ENCODE peak calls at places on chromosomes 2 and 18, in seven cellular contexts. V, X, T, P, W, E and R are unnamed samples.

GRCh38 chr18:63192885-63193349 is 126.7 kb downstream of the BCL2 start:
- DNase-seq in T (no peak), W (no peak), V (no peak), X (no peak), P (no peak), E (no peak), R (no peak)

GRCh38 chr2:74457129-74457548 is 1.1 kb upstream of the WBP1 start:
- DNase-seq in E (peak; percentile 53), W (no peak), X (no peak), T (no peak), P (no peak), V (no peak), R (no peak)

GRCh38 chr2:5867045-5867444 is 174.9 kb downstream of the SOX11 start:
- DNase-seq in P (no peak), E (no peak), T (no peak), X (no peak), V (no peak), W (no peak), R (no peak)

GRCh38 chr2:7880561-7880960 is 801.3 kb upstream of the ID2 start:
- DNase-seq in T (no peak), P (no peak), X (no peak), W (no peak), V (no peak), E (no peak), R (no peak)

GRCh38 chr18:56043691-56044090 is 455.7 kb upstream of the TCF4 start:
- DNase-seq in W (no peak), T (no peak), P (no peak), X (no peak), V (no peak), E (no peak), R (no peak)

GRCh38 chr18:3441290-3441689 is 8.7 kb upstream of the TGIF1 start:
- DNase-seq in E (peak; percentile 34), T (peak; percentile 26), W (no peak), P (no peak), X (no peak), V (no peak), R (no peak)

GRCh38 chr2:200810252-200810650 is 1.5 kb upstream of the BZW1 start:
- DNase-seq in E (peak; percentile 81), V (peak; percentile 31), X (no peak), W (peak; percentile 62), P (no peak), T (no peak), R (no peak)

GRCh38 chr18:2083691-2084090 is 487.6 kb downstream of the METTL4 start:
- DNase-seq in P (no peak), E (peak; percentile 8), V (no peak), T (peak; percentile 3), X (no peak), W (no peak), R (no peak)

GRCh38 chr2:39468574-39469331 is 31.7 kb upstream of the MAP4K3 start:
- DNase-seq in V (no peak), T (no peak), W (no peak), P (no peak), E (peak; percentile 45), X (no peak), R (no peak)

GRCh38 chr2:240324312-240325005 is 111.0 kb upstream of the GPC1 start:
- DNase-seq in X (no peak), W (no peak), P (no peak), V (no peak), T (no peak), E (no peak), R (no peak)

GRCh38 chr2:168515502-168515901 is 59.4 kb downstream of the CERS6 start:
- DNase-seq in T (no peak), W (peak; percentile 82), V (no peak), P (no peak), X (no peak), E (peak; percentile 91), R (no peak)

GRCh38 chr2:232523682-232524597 is 2.0 kb upstream of the CHRND start:
- DNase-seq in W (no peak), X (no peak), T (peak; percentile 47), P (no peak), V (no peak), E (peak; percentile 34), R (no peak)